ENCODE peak calls at places on chromosomes 2 and 18, in four cellular contexts. U, N, H and E are unnamed samples. For H3K9me3, the result is how much of the 10 kb centered on the place peaks cover.

GRCh38 chr2:40105593-40105992 is 326.5 kb upstream of the THUMPD2 start:
- DNase-seq in U (peak), N (peak), H (no peak), E (peak)

GRCh38 chr2:160869411-160869810 is 290.8 kb upstream of the TANK start:
- DNase-seq in U (peak), N (peak), H (no peak), E (peak)

GRCh38 chr2:209358992-209359391 is 64.9 kb upstream of the MAP2 start:
- DNase-seq in U (no peak), N (no peak), H (no peak), E (no peak)

GRCh38 chr2:130818809-130819208 is 17.9 kb upstream of the ARHGEF4 start:
- DNase-seq in U (no peak), N (no peak), H (no peak), E (no peak)

GRCh38 chr2:68487773-68488355 is 20.5 kb downstream of the APLF start:
- DNase-seq in U (peak), N (peak), H (no peak), E (no peak)

GRCh38 chr2:50476174-50476573 is 555.8 kb downstream of the NRXN1 start:
- DNase-seq in U (no peak), N (no peak), H (no peak), E (no peak)

GRCh38 chr2:147082850-147083522 is 761.8 kb upstream of the ACVR2A start:
- DNase-seq in U (peak), N (peak), H (peak), E (peak)

GRCh38 chr18:23210526-23210925 is 75.2 kb downstream of the CABLES1 start:
- DNase-seq in U (no peak), N (no peak), H (no peak), E (no peak)

GRCh38 chr2:99971326-99971965 is 170.9 kb downstream of the AFF3 start:
- DNase-seq in U (peak), N (no peak), H (no peak), E (peak)

GRCh38 chr2:142128105-142128504 is 2.7 kb downstream of the LRP1B start:
- DNase-seq in U (no peak), N (no peak), H (no peak), E (no peak)

GRCh38 chr2:192011196-192011595 is 164.3 kb upstream of the CAVIN2 start:
- DNase-seq in U (peak), N (peak), H (no peak), E (no peak)

DNA sequence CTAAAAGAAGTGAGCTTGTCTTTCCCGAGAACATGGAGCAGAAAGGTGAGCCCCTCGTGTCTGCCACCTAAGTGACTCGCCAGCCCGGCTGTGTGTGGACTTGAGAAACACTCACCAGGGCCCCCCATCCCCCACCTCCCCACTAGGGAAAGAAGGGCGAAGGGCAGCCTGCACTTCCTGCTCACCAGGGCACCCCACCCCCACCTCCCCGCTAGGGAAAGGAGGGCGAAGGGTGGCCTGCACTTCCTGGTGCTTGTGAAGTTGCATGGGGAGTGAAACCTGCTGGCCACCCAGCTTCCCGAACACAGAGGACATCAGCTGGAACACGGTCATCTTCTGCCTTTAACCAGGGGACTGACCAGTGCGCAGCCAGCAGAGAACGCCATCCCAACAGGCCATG is 402.7 kb upstream of the SALL3 start:
- DNase-seq in U (no peak), N (no peak), H (no peak), E (no peak)
- H3K9me3 ChIP-seq in U (under half), N (under half), H (under half), E (under half)

DNA sequence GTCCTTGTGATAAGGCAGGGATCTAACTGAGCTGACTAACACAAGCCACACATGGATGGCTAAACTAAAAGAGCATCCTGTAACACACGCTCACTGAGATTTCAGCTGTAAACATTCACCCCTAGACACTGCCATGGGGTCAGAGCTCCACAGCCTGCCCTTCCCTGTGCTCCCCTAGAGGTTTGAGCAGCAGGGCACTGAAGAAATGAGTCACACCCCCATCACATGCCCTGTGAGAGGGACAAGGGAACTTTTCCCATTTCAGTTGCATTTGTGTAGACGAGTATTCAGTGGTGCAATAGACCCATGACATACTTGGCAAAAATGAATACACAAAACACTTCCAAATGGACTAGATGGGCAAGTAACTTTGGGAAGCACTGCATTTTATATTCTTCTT is 402.4 kb upstream of the LRRTM1 start:
- DNase-seq in U (no peak), N (no peak), H (no peak), E (peak)
- H3K9me3 ChIP-seq in U (under half), N (under half), H (under half), E (under half)

GRCh38 chr2:228841877-228842276 is 429.2 kb downstream of the PID1 start:
- DNase-seq in U (peak), N (peak), H (no peak), E (no peak)
- H3K9me3 ChIP-seq in U (under half), N (under half), H (under half), E (under half)

GRCh38 chr2:224432003-224432574 is 30.2 kb upstream of the FAM124B start:
- DNase-seq in U (no peak), N (no peak), H (no peak), E (peak)

GRCh38 chr2:224434618-224435017 is 32.7 kb upstream of the FAM124B start:
- DNase-seq in U (no peak), N (no peak), H (no peak), E (no peak)

GRCh38 chr2:224436634-224437033 is 34.7 kb upstream of the FAM124B start:
- DNase-seq in U (peak), N (no peak), H (no peak), E (no peak)

GRCh38 chr2:224429441-224429810 is 27.5 kb upstream of the FAM124B start:
- DNase-seq in U (no peak), N (no peak), H (no peak), E (no peak)

DNA sequence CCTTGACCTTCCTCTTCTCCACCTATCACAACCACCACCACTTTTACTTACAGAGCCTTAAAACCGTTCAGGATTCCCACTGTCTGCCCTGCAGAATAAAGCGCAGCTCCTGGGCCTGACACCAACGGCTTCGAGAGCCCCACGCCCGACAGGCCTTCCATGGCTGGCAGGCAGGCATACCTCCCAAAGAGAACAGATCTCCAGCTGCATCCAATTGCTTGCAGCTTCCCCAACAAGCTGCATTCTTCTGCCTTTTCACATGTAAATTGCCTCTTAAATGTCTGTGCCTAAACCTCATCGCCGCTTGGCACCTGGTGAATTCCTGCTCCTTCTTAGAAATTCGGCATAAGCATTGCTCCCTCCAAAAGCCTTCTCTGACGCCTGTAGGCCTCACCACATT is 31.5 kb upstream of the FAM124B start:
- DNase-seq in U (no peak), N (no peak), H (no peak), E (no peak)
- H3K9me3 ChIP-seq in U (under half), N (under half), H (under half), E (under half)

DNA sequence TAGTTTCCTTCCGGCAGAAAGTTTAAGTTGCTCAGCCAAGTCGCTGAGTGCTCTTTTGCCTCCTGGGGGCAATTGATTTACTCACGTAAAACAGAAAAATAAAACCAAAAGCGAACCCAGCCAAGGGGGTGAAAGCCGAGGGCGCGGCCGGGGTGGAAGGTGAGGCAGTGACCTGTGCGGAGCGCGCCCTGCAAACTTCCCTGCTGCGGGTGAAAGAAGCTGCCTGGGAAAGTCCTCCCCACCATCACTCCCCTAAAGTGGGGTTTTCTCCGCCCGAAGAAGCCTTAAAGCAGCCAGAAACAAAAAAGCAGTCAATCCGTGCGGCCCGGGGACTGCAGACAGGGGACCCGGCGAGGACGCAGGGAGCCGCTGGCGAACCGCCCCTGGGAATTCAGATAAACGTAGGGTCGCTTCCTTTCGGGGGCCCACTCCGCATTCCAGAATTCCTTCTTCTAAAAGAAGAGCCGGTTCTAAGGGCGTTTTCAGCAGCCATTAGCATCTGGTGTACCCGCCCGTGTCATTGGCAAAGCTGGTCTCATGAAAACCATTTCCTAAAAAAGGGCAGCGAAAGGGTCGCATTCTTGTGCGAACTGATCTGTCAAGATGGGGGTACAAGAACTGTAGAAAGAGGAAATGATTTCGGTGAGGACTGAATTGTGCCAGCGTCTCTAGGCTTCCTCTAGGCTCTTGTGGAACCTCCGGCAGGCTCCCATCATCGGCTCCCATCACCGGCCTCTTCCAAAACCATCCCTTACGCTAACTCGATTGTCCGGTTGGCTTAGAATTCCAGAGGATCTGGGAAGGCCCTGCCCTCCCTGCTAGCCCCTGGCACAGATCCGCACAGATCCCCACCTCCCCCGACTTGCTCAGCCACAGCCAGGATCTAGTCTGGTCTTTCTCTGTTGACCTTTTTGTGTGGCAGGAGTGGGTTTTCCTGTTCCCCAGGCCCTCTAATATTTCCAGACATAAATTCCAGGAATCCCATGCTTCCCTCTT is 1.1 kb downstream of the RAB31 start:
- DNase-seq in U (peak), N (peak), H (peak), E (no peak)
- H3K9me3 ChIP-seq in U (under half), N (under half), H (under half), E (under half)

DNA sequence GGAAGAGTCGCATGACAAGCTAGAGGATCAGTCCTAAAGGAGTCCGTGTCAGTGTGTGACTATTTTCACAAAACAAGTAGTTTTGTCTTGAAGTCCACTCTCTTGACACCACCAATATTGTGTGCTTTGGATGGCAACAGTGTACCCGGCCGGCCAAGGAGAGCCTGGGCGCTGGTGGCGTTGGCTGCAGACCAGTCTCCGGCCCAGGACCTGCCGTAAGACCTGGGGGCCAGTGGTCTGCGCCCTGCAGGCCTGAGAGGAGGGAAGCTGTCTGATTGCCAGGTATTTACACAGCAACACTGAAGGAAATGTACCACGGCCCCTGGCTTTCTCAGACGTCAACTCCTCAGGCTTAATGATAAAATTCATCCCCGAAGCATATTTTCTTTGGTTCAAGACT is 472.4 kb upstream of the SALL3 start:
- DNase-seq in U (no peak), N (no peak), H (no peak), E (no peak)
- H3K9me3 ChIP-seq in U (under half), N (under half), H (under half), E (under half)

DNA sequence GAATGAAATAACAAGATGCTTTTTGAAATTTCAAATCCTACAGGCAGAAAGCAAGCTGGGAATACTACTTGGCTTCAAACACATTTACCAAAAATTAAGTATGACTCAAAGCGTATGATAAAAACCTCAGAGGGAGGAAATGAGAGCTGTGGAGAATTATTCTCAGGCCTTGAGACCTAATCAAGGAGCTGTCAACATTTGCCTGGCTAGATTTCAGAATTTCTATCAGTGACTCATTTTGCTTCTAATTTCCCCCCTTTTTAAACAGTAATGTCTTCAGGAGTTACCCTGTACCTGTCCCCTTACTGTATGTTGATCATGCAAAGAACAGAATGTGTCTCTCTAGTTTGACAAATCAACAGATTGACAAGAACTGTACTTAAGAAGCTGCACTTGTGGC is 1324.5 kb upstream of the DDX18 start:
- DNase-seq in U (peak), N (no peak), H (no peak), E (no peak)
- H3K9me3 ChIP-seq in U (under half), N (under half), H (under half), E (under half)

GRCh38 chr2:105989070-105989469 is 205.0 kb downstream of the UXS1 start:
- DNase-seq in U (no peak), N (no peak), H (no peak), E (no peak)
- H3K9me3 ChIP-seq in U (under half), N (under half), H (under half), E (under half)

GRCh38 chr18:70503060-70503459 is 214.2 kb downstream of the SOCS6 start:
- DNase-seq in U (no peak), N (no peak), H (no peak), E (no peak)
- H3K9me3 ChIP-seq in U (under half), N (under half), H (under half), E (under half)

DNA sequence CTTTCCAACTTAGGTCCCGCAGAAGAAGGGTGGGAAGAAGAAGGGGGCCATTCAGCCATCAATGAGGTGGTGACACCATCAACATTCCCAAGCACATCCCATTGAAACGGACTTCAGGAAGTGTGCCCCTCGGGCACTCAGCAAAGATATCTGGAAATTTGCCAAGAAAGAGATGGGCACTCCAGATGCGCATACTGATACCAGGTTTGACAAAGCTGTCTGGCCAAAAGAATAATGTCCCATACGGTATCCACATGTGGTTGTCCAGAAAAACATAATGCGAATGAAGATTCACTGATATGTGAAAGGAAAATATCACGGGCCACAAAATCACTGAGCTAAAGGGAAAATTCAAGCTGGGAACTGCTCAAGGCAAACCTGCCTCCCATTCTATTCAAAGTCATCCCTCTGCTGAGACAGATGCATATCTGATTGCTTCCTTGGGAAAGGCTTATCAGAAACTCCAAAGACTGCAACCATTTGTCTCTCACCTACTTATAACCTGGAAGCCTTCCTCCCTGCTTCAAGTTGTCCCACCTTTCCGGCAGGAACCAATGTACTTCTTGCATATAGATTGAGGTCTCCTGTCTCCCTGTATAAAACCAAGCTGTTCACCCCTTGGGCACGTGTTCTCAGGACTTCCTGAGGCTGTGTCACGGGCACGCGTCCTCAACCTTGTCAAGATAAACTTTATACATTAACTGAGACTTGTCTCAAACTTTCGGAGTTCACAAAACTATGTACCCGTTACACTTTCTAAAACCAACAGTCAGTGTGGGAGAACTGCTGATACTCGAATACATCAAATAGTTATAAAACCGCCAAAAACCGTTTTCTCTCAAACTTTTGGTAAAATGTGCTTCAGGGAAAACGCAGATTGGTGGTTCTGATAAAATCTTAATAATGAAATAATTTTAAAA is 1.3 kb upstream of the PDK1 start:
- DNase-seq in U (no peak), N (no peak), H (no peak), E (no peak)
- H3K9me3 ChIP-seq in U (under half), N (under half), H (under half), E (under half)